ENCODE peak calls at places on chromosomes 16 and 17, in nine cellular contexts. J is T-helper 17 cell; Q is cardiac septum; D is activated CD8-positive, alpha-beta T cell treated with anti-CD3 and anti-CD28 coated beads, Interleukin-2, amount 10 ng/mL, durations not matched to agents 7 days and 5 days; F is neural crest cell; T is activated CD4-positive, alpha-beta memory T cell treated with anti-CD3 and anti-CD28 coated beads, Interleukin-2, amount 10 ng/mL, durations not matched to agents 7 days and 5 days; X is stimulated activated CD8-positive, alpha-beta memory T cell treated with anti-CD3 and anti-CD28 coated beads, Interleukin-15, amount 100 ng/mL, for 24 hours; M is AG04449; C is heart right ventricle. G is an unnamed sample.

GRCh38 chr16:82987767-82988166 is 361.0 kb downstream of the CDH13 start:
- DNase-seq in J (no peak), Q (no peak), D (no peak), F (no peak), T (no peak), X (no peak), M (no peak), C (no peak), G (no peak)

GRCh38 chr16:27706803-27707685 is 157.1 kb downstream of the KATNIP start:
- DNase-seq in J (no peak), Q (peak), D (no peak), F (no peak), T (no peak), X (no peak), M (no peak), C (no peak), G (no peak)

GRCh38 chr16:56190903-56191806 is at the start of gene GNAO1:
- DNase-seq in J (peak), Q (peak), D (peak), F (peak), T (peak), X (peak), M (no peak), C (peak), G (peak)

GRCh38 chr16:2535644-2536021 is 2.2 kb upstream of the PDPK1 start:
- DNase-seq in J (no peak), Q (no peak), D (no peak), F (no peak), T (no peak), X (no peak), M (peak), C (no peak), G (no peak)

GRCh38 chr17:70558821-70559220 is 389.5 kb downstream of the KCNJ2 start:
- DNase-seq in J (no peak), Q (no peak), D (no peak), F (no peak), T (no peak), X (no peak), M (no peak), C (no peak), G (no peak)

GRCh38 chr16:58792188-58792587 is 58.1 kb upstream of the GOT2 start:
- DNase-seq in J (no peak), Q (no peak), D (no peak), F (no peak), T (no peak), X (no peak), M (no peak), C (no peak), G (no peak)

GRCh38 chr16:23356941-23357340 is 54.8 kb downstream of the SCNN1B start:
- DNase-seq in J (no peak), Q (peak), D (no peak), F (no peak), T (no peak), X (no peak), M (no peak), C (no peak), G (no peak)

GRCh38 chr17:17198281-17198680 is 7.9 kb downstream of the PLD6 start:
- DNase-seq in J (no peak), Q (no peak), D (no peak), F (no peak), T (no peak), X (no peak), M (no peak), C (no peak), G (no peak)

GRCh38 chr17:7258731-7259554 is 3.3 kb downstream of the CLDN7 start:
- DNase-seq in J (no peak), Q (no peak), D (no peak), F (no peak), T (no peak), X (no peak), M (no peak), C (no peak), G (no peak)

GRCh38 chr17:59381716-59382570 is 50.5 kb downstream of the YPEL2 start:
- DNase-seq in J (no peak), Q (peak), D (no peak), F (no peak), T (no peak), X (no peak), M (no peak), C (peak), G (no peak)

GRCh38 chr17:81712468-81713003 is 452 bp downstream of the SLC25A10 start:
- DNase-seq in J (no peak), Q (no peak), D (no peak), F (peak), T (no peak), X (no peak), M (no peak), C (no peak), G (no peak)

GRCh38 chr17:37824534-37825485 is 80.0 kb upstream of the HNF1B start:
- DNase-seq in J (no peak), Q (no peak), D (no peak), F (no peak), T (no peak), X (no peak), M (no peak), C (no peak), G (no peak)

GRCh38 chr17:33014751-33015150 is 23.1 kb downstream of the SPACA3 start:
- DNase-seq in J (no peak), Q (no peak), D (no peak), F (no peak), T (no peak), X (no peak), M (no peak), C (no peak), G (no peak)

GRCh38 chr17:27575912-27576252 is 55.1 kb upstream of the LGALS9 start:
- DNase-seq in J (no peak), Q (no peak), D (no peak), F (no peak), T (no peak), X (no peak), M (no peak), C (no peak), G (no peak)

GRCh38 chr16:85998868-85999729 is 100.1 kb downstream of the IRF8 start:
- DNase-seq in J (no peak), Q (no peak), D (no peak), F (no peak), T (no peak), X (no peak), M (no peak), C (no peak), G (no peak)

G was measured in activated CD4-positive, alpha-beta T cell treated with anti-CD3 and anti-CD28 coated beads, Interleukin-2, amount 10 ng/mL, durations not matched to agents 7 days and 5 days.